ENCODE peak calls at places on chromosomes 5 and 9, in nine cellular contexts. One of them, this sample, is unnamed.

GRCh38 chr5:74542477-74542876 is 98.1 kb downstream of the ENC1 start:
- DNase-seq in body of pancreas: no peak
- DNase-seq in transverse colon: no peak
- DNase-seq in spleen: no peak
- DNase-seq in testis: no peak
- DNase-seq in endothelial cell of umbilical vein: peak; percentile 31
- DNase-seq in Peyer's patch: no peak
- DNase-seq in HepG2: no peak
- DNase-seq in tibial nerve: no peak
- DNase-seq in this sample: no peak

GRCh38 chr9:69412741-69413150 is 87.7 kb downstream of the ENTREP1 start:
- DNase-seq in body of pancreas: peak; percentile 66
- DNase-seq in transverse colon: peak; percentile 25
- DNase-seq in spleen: no peak
- DNase-seq in testis: peak; percentile 85
- DNase-seq in endothelial cell of umbilical vein: peak; percentile 74
- DNase-seq in Peyer's patch: no peak
- DNase-seq in HepG2: peak; percentile 39
- DNase-seq in tibial nerve: no peak
- DNase-seq in this sample: no peak

GRCh38 chr9:121048618-121049017 is 1.5 kb downstream of the C5 start:
- DNase-seq in body of pancreas: no peak
- DNase-seq in transverse colon: no peak
- DNase-seq in spleen: no peak
- DNase-seq in testis: no peak
- DNase-seq in endothelial cell of umbilical vein: no peak
- DNase-seq in Peyer's patch: no peak
- DNase-seq in HepG2: no peak
- DNase-seq in tibial nerve: no peak
- DNase-seq in this sample: no peak

GRCh38 chr9:133199648-133200321 is 9.3 kb downstream of the OBP2B start:
- DNase-seq in body of pancreas: peak; percentile 34
- DNase-seq in transverse colon: peak; percentile 31
- DNase-seq in spleen: peak; percentile 81
- DNase-seq in testis: peak; percentile 56
- DNase-seq in endothelial cell of umbilical vein: no peak
- DNase-seq in Peyer's patch: no peak
- DNase-seq in HepG2: no peak
- DNase-seq in tibial nerve: no peak
- DNase-seq in this sample: no peak

GRCh38 chr5:54719384-54720306 is 202.1 kb downstream of the SNX18 start:
- DNase-seq in body of pancreas: no peak
- DNase-seq in transverse colon: no peak
- DNase-seq in spleen: no peak
- DNase-seq in testis: no peak
- DNase-seq in endothelial cell of umbilical vein: peak; percentile 45
- DNase-seq in Peyer's patch: no peak
- DNase-seq in HepG2: no peak
- DNase-seq in tibial nerve: peak; percentile 43
- DNase-seq in this sample: no peak

GRCh38 chr5:12570688-12571087 is 666.4 kb upstream of the CTNND2 start:
- DNase-seq in body of pancreas: no peak
- DNase-seq in transverse colon: no peak
- DNase-seq in spleen: no peak
- DNase-seq in testis: no peak
- DNase-seq in endothelial cell of umbilical vein: no peak
- DNase-seq in Peyer's patch: no peak
- DNase-seq in HepG2: no peak
- DNase-seq in tibial nerve: no peak
- DNase-seq in this sample: no peak

GRCh38 chr9:136564379-136564988 is 18.6 kb upstream of the NOTCH1 start:
- DNase-seq in body of pancreas: peak; percentile 78
- DNase-seq in transverse colon: no peak
- DNase-seq in spleen: peak; percentile 93
- DNase-seq in testis: peak; percentile 63
- DNase-seq in endothelial cell of umbilical vein: no peak
- DNase-seq in Peyer's patch: no peak
- DNase-seq in HepG2: no peak
- DNase-seq in tibial nerve: peak; percentile 73
- DNase-seq in this sample: no peak

GRCh38 chr5:43219120-43219519 is 27.1 kb downstream of the NIM1K start:
- DNase-seq in body of pancreas: no peak
- DNase-seq in transverse colon: no peak
- DNase-seq in spleen: no peak
- DNase-seq in testis: no peak
- DNase-seq in endothelial cell of umbilical vein: no peak
- DNase-seq in Peyer's patch: no peak
- DNase-seq in HepG2: no peak
- DNase-seq in tibial nerve: no peak
- DNase-seq in this sample: no peak

GRCh38 chr5:172909931-172910502 is 49.2 kb upstream of the RPL26L1 start:
- DNase-seq in body of pancreas: no peak
- DNase-seq in transverse colon: no peak
- DNase-seq in spleen: no peak
- DNase-seq in testis: no peak
- DNase-seq in endothelial cell of umbilical vein: no peak
- DNase-seq in Peyer's patch: no peak
- DNase-seq in HepG2: no peak
- DNase-seq in tibial nerve: no peak
- DNase-seq in this sample: no peak

GRCh38 chr9:135567311-135567710 is 5.8 kb downstream of the PAEP start:
- DNase-seq in body of pancreas: no peak
- DNase-seq in transverse colon: no peak
- DNase-seq in spleen: peak; percentile 52
- DNase-seq in testis: no peak
- DNase-seq in endothelial cell of umbilical vein: no peak
- DNase-seq in Peyer's patch: no peak
- DNase-seq in HepG2: no peak
- DNase-seq in tibial nerve: no peak
- DNase-seq in this sample: no peak

GRCh38 chr5:168529361-168530234 is 493 bp downstream of the FBLL1 start:
- DNase-seq in body of pancreas: no peak
- DNase-seq in transverse colon: no peak
- DNase-seq in spleen: no peak
- DNase-seq in testis: peak; percentile 22
- DNase-seq in endothelial cell of umbilical vein: no peak
- DNase-seq in Peyer's patch: no peak
- DNase-seq in HepG2: no peak
- DNase-seq in tibial nerve: no peak
- DNase-seq in this sample: no peak

GRCh38 chr5:111379391-111379816 is 132.9 kb downstream of the STARD4 start:
- DNase-seq in body of pancreas: no peak
- DNase-seq in transverse colon: no peak
- DNase-seq in spleen: no peak
- DNase-seq in testis: no peak
- DNase-seq in endothelial cell of umbilical vein: no peak
- DNase-seq in Peyer's patch: no peak
- DNase-seq in HepG2: no peak
- DNase-seq in tibial nerve: no peak
- DNase-seq in this sample: no peak

GRCh38 chr5:17169507-17169906 is 47.9 kb upstream of the BASP1 start:
- DNase-seq in body of pancreas: no peak
- DNase-seq in transverse colon: no peak
- DNase-seq in spleen: no peak
- DNase-seq in testis: no peak
- DNase-seq in endothelial cell of umbilical vein: peak; percentile 91
- DNase-seq in Peyer's patch: no peak
- DNase-seq in HepG2: peak; percentile 50
- DNase-seq in tibial nerve: no peak
- DNase-seq in this sample: no peak

GRCh38 chr9:97992219-97992618 is 9.1 kb downstream of the ANP32B start:
- DNase-seq in body of pancreas: no peak
- DNase-seq in transverse colon: no peak
- DNase-seq in spleen: no peak
- DNase-seq in testis: no peak
- DNase-seq in endothelial cell of umbilical vein: no peak
- DNase-seq in Peyer's patch: no peak
- DNase-seq in HepG2: no peak
- DNase-seq in tibial nerve: no peak
- DNase-seq in this sample: no peak

GRCh38 chr5:161446655-161447054 is 99.9 kb downstream of the GABRB2 start:
- DNase-seq in body of pancreas: no peak
- DNase-seq in transverse colon: no peak
- DNase-seq in spleen: no peak
- DNase-seq in testis: no peak
- DNase-seq in endothelial cell of umbilical vein: no peak
- DNase-seq in Peyer's patch: no peak
- DNase-seq in HepG2: no peak
- DNase-seq in tibial nerve: no peak
- DNase-seq in this sample: no peak

GRCh38 chr9:31542384-31543055 is 841.9 kb upstream of the ACO1 start:
- DNase-seq in body of pancreas: peak; percentile 37
- DNase-seq in transverse colon: peak; percentile 13
- DNase-seq in spleen: no peak
- DNase-seq in testis: peak; percentile 44
- DNase-seq in endothelial cell of umbilical vein: peak; percentile 29
- DNase-seq in Peyer's patch: no peak
- DNase-seq in HepG2: peak; percentile 12
- DNase-seq in tibial nerve: peak; percentile 33
- DNase-seq in this sample: no peak

GRCh38 chr9:131690462-131690861 is 49.4 kb downstream of the RAPGEF1 start:
- DNase-seq in body of pancreas: no peak
- DNase-seq in transverse colon: no peak
- DNase-seq in spleen: no peak
- DNase-seq in testis: no peak
- DNase-seq in endothelial cell of umbilical vein: no peak
- DNase-seq in Peyer's patch: no peak
- DNase-seq in HepG2: no peak
- DNase-seq in tibial nerve: no peak
- DNase-seq in this sample: no peak

GRCh38 chr5:59768204-59769040 is 125.1 kb downstream of the PDE4D start:
- DNase-seq in body of pancreas: peak; percentile 65
- DNase-seq in transverse colon: peak; percentile 72
- DNase-seq in spleen: peak; percentile 83
- DNase-seq in testis: peak; percentile 67
- DNase-seq in endothelial cell of umbilical vein: peak; percentile 94
- DNase-seq in Peyer's patch: peak; percentile 69
- DNase-seq in HepG2: peak; percentile 77
- DNase-seq in tibial nerve: peak; percentile 37
- DNase-seq in this sample: no peak

GRCh38 chr5:72082048-72082447 is 25.2 kb upstream of the MAP1B start:
- DNase-seq in body of pancreas: no peak
- DNase-seq in transverse colon: no peak
- DNase-seq in spleen: no peak
- DNase-seq in testis: no peak
- DNase-seq in endothelial cell of umbilical vein: no peak
- DNase-seq in Peyer's patch: no peak
- DNase-seq in HepG2: no peak
- DNase-seq in tibial nerve: no peak
- DNase-seq in this sample: no peak

GRCh38 chr5:72079288-72079687 is 28.0 kb upstream of the MAP1B start:
- DNase-seq in body of pancreas: peak; percentile 3
- DNase-seq in transverse colon: no peak
- DNase-seq in spleen: no peak
- DNase-seq in testis: peak; percentile 51
- DNase-seq in endothelial cell of umbilical vein: no peak
- DNase-seq in Peyer's patch: no peak
- DNase-seq in HepG2: no peak
- DNase-seq in tibial nerve: no peak
- DNase-seq in this sample: no peak

GRCh38 chr5:72076901-72077300 is 30.4 kb upstream of the MAP1B start:
- DNase-seq in body of pancreas: no peak
- DNase-seq in transverse colon: no peak
- DNase-seq in spleen: no peak
- DNase-seq in testis: no peak
- DNase-seq in endothelial cell of umbilical vein: peak; percentile 33
- DNase-seq in Peyer's patch: no peak
- DNase-seq in HepG2: no peak
- DNase-seq in tibial nerve: no peak
- DNase-seq in this sample: no peak

GRCh38 chr5:72074238-72074637 is 33.0 kb upstream of the MAP1B start:
- DNase-seq in body of pancreas: no peak
- DNase-seq in transverse colon: no peak
- DNase-seq in spleen: no peak
- DNase-seq in testis: no peak
- DNase-seq in endothelial cell of umbilical vein: no peak
- DNase-seq in Peyer's patch: no peak
- DNase-seq in HepG2: no peak
- DNase-seq in tibial nerve: no peak
- DNase-seq in this sample: no peak

DNA sequence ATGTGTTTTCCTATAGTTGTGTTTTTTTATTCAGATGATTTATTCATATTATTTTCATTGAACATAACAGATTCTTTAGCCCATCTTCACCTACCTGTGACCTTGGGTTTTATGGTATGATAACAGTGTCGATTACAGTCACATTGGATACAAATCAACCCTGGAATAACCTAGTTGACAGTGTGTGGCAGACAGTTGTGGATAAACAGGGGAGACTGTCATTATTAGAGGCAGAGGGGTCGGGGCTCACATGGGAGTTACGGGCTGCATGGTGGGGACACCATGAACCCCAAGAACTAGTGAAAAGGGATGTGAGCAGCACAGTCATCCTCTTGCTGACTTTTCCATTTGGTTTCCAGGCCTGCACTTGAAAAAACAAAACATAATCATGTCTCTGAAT is 29.9 kb upstream of the MAP1B start:
- DNase-seq in body of pancreas: no peak
- DNase-seq in transverse colon: no peak
- DNase-seq in spleen: no peak
- DNase-seq in testis: no peak
- DNase-seq in endothelial cell of umbilical vein: no peak
- DNase-seq in Peyer's patch: no peak
- DNase-seq in HepG2: no peak
- DNase-seq in tibial nerve: no peak
- DNase-seq in this sample: no peak
- TF ChIP-seq POLR2A in body of pancreas: no peak
- TF ChIP-seq POLR2A in transverse colon: no peak
- TF ChIP-seq POLR2A in spleen: no peak
- TF ChIP-seq POLR2A in testis: no peak
- TF ChIP-seq POLR2A in endothelial cell of umbilical vein: no peak
- TF ChIP-seq POLR2A in Peyer's patch: no peak
- TF ChIP-seq POLR2A in HepG2: no peak
- TF ChIP-seq POLR2A in tibial nerve: no peak
- TF ChIP-seq POLR2A in this sample: no peak

GRCh38 chr9:109449036-109449798 is 48.9 kb downstream of the PTPN3 start:
- DNase-seq in body of pancreas: no peak
- DNase-seq in transverse colon: no peak
- DNase-seq in spleen: no peak
- DNase-seq in testis: no peak
- DNase-seq in endothelial cell of umbilical vein: no peak
- DNase-seq in Peyer's patch: no peak
- DNase-seq in HepG2: no peak
- DNase-seq in tibial nerve: no peak
- DNase-seq in this sample: no peak
- H3K27ac ChIP-seq in body of pancreas: no peak overlapping the region
- H3K27ac ChIP-seq in transverse colon: no peak overlapping the region
- H3K27ac ChIP-seq in spleen: no peak overlapping the region
- H3K27ac ChIP-seq in testis: no peak overlapping the region
- H3K27ac ChIP-seq in endothelial cell of umbilical vein: no peak overlapping the region
- H3K27ac ChIP-seq in Peyer's patch: no peak overlapping the region
- H3K27ac ChIP-seq in HepG2: no peak overlapping the region
- H3K27ac ChIP-seq in tibial nerve: no peak overlapping the region
- H3K27ac ChIP-seq in this sample: no peak overlapping the region

GRCh38 chr5:96703985-96704384 is 41.8 kb downstream of the CAST start:
- DNase-seq in body of pancreas: no peak
- DNase-seq in transverse colon: no peak
- DNase-seq in spleen: no peak
- DNase-seq in testis: no peak
- DNase-seq in endothelial cell of umbilical vein: no peak
- DNase-seq in Peyer's patch: no peak
- DNase-seq in HepG2: no peak
- DNase-seq in tibial nerve: no peak
- DNase-seq in this sample: no peak
- H3K4me1 ChIP-seq in body of pancreas: peaks cover 24% of the 10 kb centered on the region
- H3K4me1 ChIP-seq in transverse colon: peaks cover 13% of the 10 kb centered on the region
- H3K4me1 ChIP-seq in spleen: peaks cover 77% of the 10 kb centered on the region
- H3K4me1 ChIP-seq in testis: peaks cover 32% of the 10 kb centered on the region
- H3K4me1 ChIP-seq in endothelial cell of umbilical vein: peaks cover 21% of the 10 kb centered on the region
- H3K4me1 ChIP-seq in Peyer's patch: no peaks in the 10 kb centered on the region
- H3K4me1 ChIP-seq in HepG2: peaks cover 20% of the 10 kb centered on the region
- H3K4me1 ChIP-seq in tibial nerve: peaks cover 9% of the 10 kb centered on the region
- H3K4me1 ChIP-seq in this sample: peaks cover 70% of the 10 kb centered on the region

GRCh38 chr5:179795863-179796833 is 2.4 kb downstream of the LTC4S start:
- DNase-seq in body of pancreas: peak; percentile 84
- DNase-seq in transverse colon: peak; percentile 88
- DNase-seq in spleen: peak; percentile 98
- DNase-seq in testis: peak; percentile 79
- DNase-seq in endothelial cell of umbilical vein: peak; percentile 78
- DNase-seq in Peyer's patch: peak; percentile 92
- DNase-seq in HepG2: peak; percentile 63
- DNase-seq in tibial nerve: peak; percentile 55
- DNase-seq in this sample: no peak
- TF ChIP-seq POLR2A in body of pancreas: peak; percentile 58
- TF ChIP-seq POLR2A in transverse colon: peak; percentile 66
- TF ChIP-seq POLR2A in spleen: no peak
- TF ChIP-seq POLR2A in testis: no peak
- TF ChIP-seq POLR2A in endothelial cell of umbilical vein: peak; percentile 61
- TF ChIP-seq POLR2A in Peyer's patch: peak; percentile 43
- TF ChIP-seq POLR2A in HepG2: peak; percentile 25
- TF ChIP-seq POLR2A in tibial nerve: no peak
- TF ChIP-seq POLR2A in this sample: no peak

This sample was measured in vagina.